ENCODE peak calls at places on chromosomes 16 and 17, in six cellular contexts. N, A, O, D, F and R are unnamed samples.

GRCh38 chr17:16314189-16314588 is 39.1 kb downstream of the CENPV start:
- DNase-seq in D (no peak), O (no peak), A (no peak), F (no peak), N (no peak), R (no peak)

GRCh38 chr16:57544129-57544653 is 1.7 kb downstream of the ADGRG5 start:
- DNase-seq in D (no peak), N (no peak), O (no peak), F (peak), A (peak), R (peak)

GRCh38 chr16:69311533-69312388 is 611 bp downstream of the VPS4A start:
- DNase-seq in F (peak), O (no peak), A (peak), N (no peak), D (peak), R (peak)

GRCh38 chr16:4736546-4736945 is 2.2 kb downstream of the DNAAF8 start:
- DNase-seq in F (no peak), N (no peak), A (no peak), D (no peak), O (no peak), R (no peak)

GRCh38 chr16:84600343-84601229 is 17.3 kb downstream of the COTL1 start:
- DNase-seq in F (peak), D (no peak), O (no peak), N (no peak), A (peak), R (no peak)

GRCh38 chr17:74935048-74935447 is 650 bp upstream of the OTOP3 start:
- DNase-seq in N (no peak), F (no peak), D (no peak), O (no peak), A (no peak), R (no peak)

GRCh38 chr16:6122401-6122800 is 1024.8 kb upstream of the EEF2KMT start:
- DNase-seq in N (no peak), A (no peak), D (no peak), O (no peak), F (no peak), R (no peak)

GRCh38 chr17:48068491-48068961 is 20.4 kb downstream of the NFE2L1 start:
- DNase-seq in N (no peak), D (no peak), O (no peak), A (no peak), F (no peak), R (no peak)

GRCh38 chr17:58913552-58913951 is 157.9 kb downstream of the PPM1E start:
- DNase-seq in O (no peak), F (no peak), N (no peak), D (no peak), A (no peak), R (no peak)

GRCh38 chr17:29007456-29008455 is 1.9 kb upstream of the SEZ6 start:
- DNase-seq in O (no peak), N (no peak), F (no peak), A (no peak), D (no peak), R (no peak)